ENCODE peak calls at places on chromosomes 13 and 19, in four cellular contexts. G, F, E and S are unnamed samples.

GRCh38 chr13:30107536-30108136 is 199.7 kb downstream of the KATNAL1 start:
- DNase-seq in E (no peak), F (no peak), G (no peak), S (no peak)

GRCh38 chr13:30676672-30677071 is 58.7 kb upstream of the ALOX5AP start:
- DNase-seq in E (no peak), G (no peak), F (no peak), S (peak; percentile 43)

GRCh38 chr13:108993346-108993745 is 363.9 kb downstream of the MYO16 start:
- DNase-seq in F (no peak), G (no peak), E (no peak), S (no peak)

GRCh38 chr19:51520710-51521109 is 10.8 kb downstream of the SIGLEC6 start:
- DNase-seq in G (no peak), E (no peak), F (no peak), S (no peak)

GRCh38 chr19:38707512-38708114 is 36.7 kb downstream of the CAPN12 start:
- DNase-seq in F (no peak), G (no peak), E (no peak), S (no peak)

GRCh38 chr13:80224468-80224867 is 116.5 kb downstream of the SPRY2 start:
- DNase-seq in E (no peak), G (no peak), F (no peak), S (no peak)

GRCh38 chr19:15740785-15741184 is 3.0 kb downstream of the OR10H3 start:
- DNase-seq in F (no peak), E (no peak), G (no peak), S (no peak)

GRCh38 chr13:99354371-99354951 is 47.3 kb upstream of the GPR183 start:
- DNase-seq in E (no peak), G (no peak), F (peak; percentile 68), S (no peak)

GRCh38 chr19:42555801-42556200 is 27.5 kb upstream of the CEACAM1 start:
- DNase-seq in F (no peak), G (no peak), E (no peak), S (no peak)

GRCh38 chr19:55440411-55441105 is 2.5 kb downstream of the SHISA7 start:
- DNase-seq in G (peak; percentile 85), E (no peak), F (no peak), S (no peak)

GRCh38 chr13:48066310-48066989 is 28.5 kb downstream of the MED4 start:
- DNase-seq in G (no peak), E (no peak), F (no peak), S (no peak)

GRCh38 chr19:38004100-38004504 is 97.1 kb downstream of the SIPA1L3 start:
- DNase-seq in E (no peak), F (no peak), G (no peak), S (no peak)

GRCh38 chr19:39247701-39248664 is 673 bp downstream of the IFNL4 start:
- DNase-seq in G (no peak), F (no peak), E (no peak), S (no peak)

GRCh38 chr13:93614776-93615175 is 388.2 kb downstream of the GPC6 start:
- DNase-seq in E (no peak), F (no peak), G (no peak), S (no peak)

GRCh38 chr19:37947778-37948177 is 40.8 kb downstream of the SIPA1L3 start:
- DNase-seq in G (no peak), E (no peak), F (no peak), S (no peak)

GRCh38 chr13:113905942-113906341 is 42.1 kb upstream of the GAS6 start:
- DNase-seq in G (no peak), E (no peak), F (peak; percentile 45), S (no peak)

GRCh38 chr19:409006-409514 is at the start of gene C2CD4C:
- DNase-seq in E (no peak), F (peak; percentile 37), G (peak; percentile 64), S (no peak)

GRCh38 chr19:40611096-40611495 is 9.9 kb downstream of the LTBP4 start:
- DNase-seq in G (no peak), E (no peak), F (no peak), S (no peak)

GRCh38 chr19:7415857-7416371 is 67.2 kb downstream of the ARHGEF18 start:
- DNase-seq in E (no peak), F (peak; percentile 59), G (no peak), S (no peak)

GRCh38 chr13:94345374-94346195 is 133.9 kb downstream of the DCT start:
- DNase-seq in F (no peak), G (no peak), E (no peak), S (no peak)

GRCh38 chr13:27476943-27477681 is 26.7 kb upstream of the MTIF3 start:
- DNase-seq in E (no peak), F (no peak), G (no peak), S (peak; percentile 33)

GRCh38 chr19:4009990-4010807 is 2.7 kb downstream of the PIAS4 start:
- DNase-seq in G (no peak), E (no peak), F (no peak), S (no peak)

GRCh38 chr19:13132471-13133166 is 14.6 kb downstream of the NACC1 start:
- DNase-seq in F (no peak), G (no peak), E (peak; percentile 46), S (no peak)

GRCh38 chr13:22967669-22968068 is 213.1 kb upstream of the SGCG start:
- DNase-seq in G (no peak), F (no peak), E (no peak), S (no peak)

GRCh38 chr13:63625869-63626268 is 2210.2 kb upstream of the PCDH20 start:
- DNase-seq in G (peak; percentile 40), E (no peak), F (no peak), S (no peak)

GRCh38 chr13:101289764-101290163 is 126.5 kb downstream of the NALCN start:
- DNase-seq in E (no peak), G (peak; percentile 7), F (peak; percentile 46), S (no peak)

GRCh38 chr13:50485979-50486935 is 357.2 kb downstream of the DLEU7 start:
- DNase-seq in F (no peak), G (no peak), E (no peak), S (no peak)

GRCh38 chr19:55189424-55189823 is 9.3 kb upstream of the SYT5 start:
- DNase-seq in G (no peak), F (peak; percentile 74), E (no peak), S (no peak)

GRCh38 chr13:49240017-49240416 is 7.7 kb upstream of the CDADC1 start:
- DNase-seq in F (no peak), G (peak; percentile 35), E (peak; percentile 29), S (no peak)

GRCh38 chr19:38412961-38413360 is 10.1 kb downstream of the FAM98C start:
- DNase-seq in G (no peak), F (no peak), E (no peak), S (no peak)